ENCODE peak calls at places on chromosomes 7 and 10, in eight cellular contexts. One of them, this sample, is unnamed. For H3K4me1, the result is how much of the 10 kb centered on the place peaks cover.

GRCh38 chr10:119136084-119136483 is 29.4 kb downstream of the SFXN4 start:
- DNase-seq in SJSA1: no peak
- DNase-seq in heart right ventricle: no peak
- DNase-seq in OCI-LY7: no peak
- DNase-seq in suprapubic skin: no peak
- DNase-seq in cardiac muscle cell: no peak
- DNase-seq in transverse colon: no peak
- DNase-seq in GM23338: no peak
- DNase-seq in this sample: no peak

GRCh38 chr10:46549171-46550075 is 7.0 kb downstream of the GPRIN2 start:
- DNase-seq in GM23338: no peak
- DNase-seq in cardiac muscle cell: no peak
- DNase-seq in OCI-LY7: no peak
- DNase-seq in suprapubic skin: peak
- DNase-seq in SJSA1: peak
- DNase-seq in heart right ventricle: no peak
- DNase-seq in transverse colon: peak
- DNase-seq in this sample: peak

GRCh38 chr7:124246262-124246863 is 213.5 kb upstream of the TMEM229A start:
- DNase-seq in GM23338: peak
- DNase-seq in OCI-LY7: no peak
- DNase-seq in suprapubic skin: no peak
- DNase-seq in cardiac muscle cell: no peak
- DNase-seq in transverse colon: no peak
- DNase-seq in SJSA1: no peak
- DNase-seq in heart right ventricle: no peak
- DNase-seq in this sample: no peak

GRCh38 chr7:44515595-44516268 is 25.3 kb upstream of the NUDCD3 start:
- DNase-seq in OCI-LY7: no peak
- DNase-seq in heart right ventricle: no peak
- DNase-seq in suprapubic skin: no peak
- DNase-seq in GM23338: no peak
- DNase-seq in transverse colon: no peak
- DNase-seq in SJSA1: no peak
- DNase-seq in cardiac muscle cell: no peak
- DNase-seq in this sample: no peak

GRCh38 chr10:104447331-104447730 is 93.7 kb downstream of the CFAP58 start:
- DNase-seq in OCI-LY7: no peak
- DNase-seq in suprapubic skin: no peak
- DNase-seq in SJSA1: no peak
- DNase-seq in transverse colon: no peak
- DNase-seq in GM23338: no peak
- DNase-seq in heart right ventricle: no peak
- DNase-seq in cardiac muscle cell: no peak
- DNase-seq in this sample: no peak

GRCh38 chr7:95317546-95317945 is 6.8 kb downstream of the PON1 start:
- DNase-seq in transverse colon: no peak
- DNase-seq in heart right ventricle: no peak
- DNase-seq in suprapubic skin: no peak
- DNase-seq in SJSA1: no peak
- DNase-seq in cardiac muscle cell: no peak
- DNase-seq in GM23338: peak
- DNase-seq in OCI-LY7: no peak
- DNase-seq in this sample: no peak

GRCh38 chr7:2508327-2509231 is 11.0 kb upstream of the LFNG start:
- DNase-seq in suprapubic skin: peak
- DNase-seq in OCI-LY7: peak
- DNase-seq in cardiac muscle cell: no peak
- DNase-seq in SJSA1: no peak
- DNase-seq in transverse colon: peak
- DNase-seq in GM23338: no peak
- DNase-seq in heart right ventricle: peak
- DNase-seq in this sample: peak

GRCh38 chr10:86419101-86419500 is 52.5 kb upstream of the GRID1 start:
- DNase-seq in transverse colon: no peak
- DNase-seq in cardiac muscle cell: no peak
- DNase-seq in GM23338: no peak
- DNase-seq in OCI-LY7: peak
- DNase-seq in SJSA1: no peak
- DNase-seq in suprapubic skin: no peak
- DNase-seq in heart right ventricle: no peak
- DNase-seq in this sample: no peak

GRCh38 chr10:75400769-75401568 is 595 bp downstream of the ZNF503 start:
- DNase-seq in transverse colon: peak
- DNase-seq in OCI-LY7: no peak
- DNase-seq in suprapubic skin: peak
- DNase-seq in SJSA1: no peak
- DNase-seq in GM23338: peak
- DNase-seq in cardiac muscle cell: peak
- DNase-seq in heart right ventricle: peak
- DNase-seq in this sample: peak

GRCh38 chr10:130013263-130013937 is 49.3 kb upstream of the EBF3 start:
- DNase-seq in transverse colon: no peak
- DNase-seq in suprapubic skin: no peak
- DNase-seq in SJSA1: peak
- DNase-seq in heart right ventricle: no peak
- DNase-seq in cardiac muscle cell: no peak
- DNase-seq in GM23338: no peak
- DNase-seq in OCI-LY7: no peak
- DNase-seq in this sample: no peak

GRCh38 chr10:60021324-60021723 is 115.0 kb upstream of the CCDC6 start:
- DNase-seq in OCI-LY7: no peak
- DNase-seq in transverse colon: no peak
- DNase-seq in suprapubic skin: no peak
- DNase-seq in heart right ventricle: no peak
- DNase-seq in SJSA1: no peak
- DNase-seq in GM23338: no peak
- DNase-seq in cardiac muscle cell: no peak
- DNase-seq in this sample: no peak

GRCh38 chr10:133344236-133344635 is 2.9 kb upstream of the PRAP1 start:
- DNase-seq in cardiac muscle cell: no peak
- DNase-seq in suprapubic skin: no peak
- DNase-seq in GM23338: no peak
- DNase-seq in transverse colon: no peak
- DNase-seq in heart right ventricle: no peak
- DNase-seq in OCI-LY7: no peak
- DNase-seq in SJSA1: no peak
- DNase-seq in this sample: no peak

GRCh38 chr10:31188792-31189406 is 130.1 kb upstream of the ZEB1 start:
- DNase-seq in cardiac muscle cell: no peak
- DNase-seq in OCI-LY7: no peak
- DNase-seq in transverse colon: no peak
- DNase-seq in GM23338: no peak
- DNase-seq in SJSA1: no peak
- DNase-seq in suprapubic skin: no peak
- DNase-seq in heart right ventricle: no peak
- DNase-seq in this sample: no peak

GRCh38 chr7:20140278-20141058 is 76.7 kb downstream of the MACC1 start:
- DNase-seq in GM23338: no peak
- DNase-seq in heart right ventricle: no peak
- DNase-seq in cardiac muscle cell: no peak
- DNase-seq in SJSA1: no peak
- DNase-seq in transverse colon: no peak
- DNase-seq in suprapubic skin: no peak
- DNase-seq in OCI-LY7: no peak
- DNase-seq in this sample: no peak

DNA sequence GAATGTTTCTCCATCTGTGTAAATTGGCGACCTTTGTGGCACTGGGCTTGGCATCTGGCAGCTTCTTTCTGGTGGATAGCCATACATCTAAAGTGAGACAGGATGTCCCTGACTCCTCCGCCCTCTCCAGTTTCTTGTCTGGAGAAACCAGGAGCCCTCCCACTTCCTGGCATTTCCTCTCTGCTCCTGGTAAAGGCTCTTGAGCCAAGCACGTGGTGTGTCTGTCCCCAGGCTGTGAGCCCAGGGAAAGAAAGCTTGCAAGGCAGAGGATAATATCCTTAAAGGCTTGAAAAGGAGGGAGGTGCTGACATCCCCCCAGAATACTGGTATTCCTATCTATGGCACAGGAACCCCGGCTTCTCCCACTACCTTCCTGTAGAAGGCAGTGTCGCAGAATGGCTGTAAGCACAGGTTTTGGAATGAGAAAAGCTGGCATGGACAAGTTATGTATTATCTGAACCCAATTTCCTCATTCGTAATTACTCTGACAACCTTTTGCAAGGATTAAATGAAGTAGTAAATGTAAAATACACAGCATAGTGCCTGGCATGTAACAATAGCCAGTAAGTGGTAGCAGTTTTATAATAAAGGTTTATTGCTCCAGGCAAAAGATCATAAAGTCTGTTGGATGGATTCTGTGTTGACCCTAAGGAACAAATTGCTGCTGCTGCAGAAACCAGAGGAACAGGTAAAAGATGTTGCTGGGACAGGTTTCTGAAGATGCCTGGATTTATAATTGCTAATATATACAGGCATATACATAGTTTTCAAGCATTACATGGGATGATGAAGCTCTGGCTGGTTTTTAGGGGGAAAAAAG is 11.8 kb upstream of the ACSL5 start:
- DNase-seq in SJSA1: no peak
- DNase-seq in suprapubic skin: no peak
- DNase-seq in GM23338: peak
- DNase-seq in OCI-LY7: no peak
- DNase-seq in cardiac muscle cell: peak
- DNase-seq in heart right ventricle: peak
- DNase-seq in transverse colon: peak
- DNase-seq in this sample: peak
- H3K27ac ChIP-seq in SJSA1: no peak
- H3K27ac ChIP-seq in suprapubic skin: peak
- H3K27ac ChIP-seq in GM23338: no peak
- H3K27ac ChIP-seq in OCI-LY7: no peak
- H3K27ac ChIP-seq in cardiac muscle cell: no peak
- H3K27ac ChIP-seq in heart right ventricle: peak
- H3K27ac ChIP-seq in transverse colon: peak
- H3K27ac ChIP-seq in this sample: peak

GRCh38 chr10:11115337-11115736 is 97.7 kb downstream of the CELF2 start:
- DNase-seq in transverse colon: no peak
- DNase-seq in cardiac muscle cell: peak
- DNase-seq in heart right ventricle: no peak
- DNase-seq in GM23338: no peak
- DNase-seq in suprapubic skin: no peak
- DNase-seq in SJSA1: no peak
- DNase-seq in OCI-LY7: no peak
- DNase-seq in this sample: no peak

GRCh38 chr10:11116817-11117216 is 99.1 kb downstream of the CELF2 start:
- DNase-seq in suprapubic skin: no peak
- DNase-seq in OCI-LY7: no peak
- DNase-seq in transverse colon: no peak
- DNase-seq in SJSA1: no peak
- DNase-seq in GM23338: no peak
- DNase-seq in cardiac muscle cell: no peak
- DNase-seq in heart right ventricle: no peak
- DNase-seq in this sample: no peak

GRCh38 chr10:11113156-11113555 is 95.5 kb downstream of the CELF2 start:
- DNase-seq in suprapubic skin: no peak
- DNase-seq in cardiac muscle cell: no peak
- DNase-seq in SJSA1: no peak
- DNase-seq in OCI-LY7: peak
- DNase-seq in heart right ventricle: no peak
- DNase-seq in GM23338: no peak
- DNase-seq in transverse colon: no peak
- DNase-seq in this sample: no peak

GRCh38 chr10:11112718-11113117 is 95.0 kb downstream of the CELF2 start:
- DNase-seq in SJSA1: no peak
- DNase-seq in transverse colon: no peak
- DNase-seq in cardiac muscle cell: no peak
- DNase-seq in heart right ventricle: no peak
- DNase-seq in suprapubic skin: no peak
- DNase-seq in GM23338: no peak
- DNase-seq in OCI-LY7: no peak
- DNase-seq in this sample: no peak

DNA sequence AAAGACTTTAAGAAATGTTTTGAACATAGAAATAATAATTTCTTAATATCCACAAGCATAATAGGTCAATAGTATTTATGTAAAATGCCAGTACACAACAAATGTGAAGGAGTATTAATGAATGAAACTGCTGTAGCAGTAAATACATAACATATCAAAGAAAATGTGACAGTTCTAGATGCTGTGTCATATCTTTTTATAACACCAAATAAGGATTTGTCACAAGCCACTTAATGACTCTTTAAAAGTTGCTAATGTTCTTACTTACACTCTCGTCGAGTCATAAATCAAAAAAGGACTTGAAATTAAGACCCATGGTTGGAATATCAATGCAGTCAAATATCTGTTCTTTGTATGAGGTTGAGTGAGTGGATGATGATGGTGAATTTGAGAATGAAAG is 96.6 kb downstream of the CELF2 start:
- DNase-seq in transverse colon: no peak
- DNase-seq in heart right ventricle: no peak
- DNase-seq in cardiac muscle cell: no peak
- DNase-seq in suprapubic skin: no peak
- DNase-seq in OCI-LY7: no peak
- DNase-seq in SJSA1: no peak
- DNase-seq in GM23338: no peak
- DNase-seq in this sample: no peak
- H3K4me1 ChIP-seq in transverse colon: under half
- H3K4me1 ChIP-seq in heart right ventricle: under half
- H3K4me1 ChIP-seq in cardiac muscle cell: half or more
- H3K4me1 ChIP-seq in suprapubic skin: under half
- H3K4me1 ChIP-seq in OCI-LY7: under half
- H3K4me1 ChIP-seq in SJSA1: under half
- H3K4me1 ChIP-seq in GM23338: under half
- H3K4me1 ChIP-seq in this sample: under half

DNA sequence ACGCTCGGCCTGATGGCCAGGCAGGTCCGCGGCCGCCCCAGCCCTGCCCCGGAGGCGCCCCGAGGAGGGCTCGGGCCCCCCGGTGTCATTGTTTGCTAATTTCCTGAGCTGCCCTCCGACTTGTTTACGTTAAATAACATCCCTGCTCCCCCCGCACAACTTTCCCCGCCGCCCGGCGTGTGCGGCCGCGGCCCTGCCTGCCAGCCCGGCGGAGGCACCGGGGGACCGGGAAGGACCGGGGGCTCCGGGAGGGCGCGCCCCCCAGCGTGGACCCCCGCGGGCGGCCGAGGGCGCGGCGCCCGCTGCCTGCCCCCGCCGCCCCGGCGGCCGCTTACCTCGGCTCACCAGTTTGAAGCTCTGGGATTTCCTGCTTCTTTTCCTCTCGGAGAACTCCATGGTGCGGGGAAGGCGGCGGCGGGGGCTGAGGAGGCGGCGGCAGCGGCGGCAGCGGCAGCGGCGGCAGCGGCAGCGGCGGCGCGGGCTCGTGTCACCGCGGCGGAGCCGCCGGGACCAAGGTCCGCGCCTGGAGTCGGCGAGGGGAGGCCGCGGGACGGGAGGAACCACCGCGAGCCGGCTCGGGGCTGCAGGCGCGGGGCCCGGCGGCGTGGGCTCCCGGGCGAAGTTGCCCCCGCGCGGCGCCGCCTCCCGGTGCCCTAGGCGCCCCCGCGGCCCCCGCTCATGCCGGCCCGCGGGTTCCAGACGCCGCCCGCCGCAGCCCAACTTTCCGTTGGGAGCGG is 508 bp downstream of the BEND7 start:
- DNase-seq in heart right ventricle: peak
- DNase-seq in cardiac muscle cell: peak
- DNase-seq in GM23338: peak
- DNase-seq in transverse colon: peak
- DNase-seq in SJSA1: no peak
- DNase-seq in suprapubic skin: no peak
- DNase-seq in OCI-LY7: no peak
- DNase-seq in this sample: peak
- H3K4me3 ChIP-seq in heart right ventricle: peak
- H3K4me3 ChIP-seq in cardiac muscle cell: peak
- H3K4me3 ChIP-seq in GM23338: peak
- H3K4me3 ChIP-seq in transverse colon: peak
- H3K4me3 ChIP-seq in SJSA1: peak
- H3K4me3 ChIP-seq in suprapubic skin: peak
- H3K4me3 ChIP-seq in OCI-LY7: no peak
- H3K4me3 ChIP-seq in this sample: peak

GRCh38 chr10:12709516-12709915 is 292.0 kb downstream of the CCDC3 start:
- DNase-seq in heart right ventricle: no peak
- DNase-seq in SJSA1: no peak
- DNase-seq in OCI-LY7: no peak
- DNase-seq in cardiac muscle cell: no peak
- DNase-seq in GM23338: no peak
- DNase-seq in transverse colon: no peak
- DNase-seq in suprapubic skin: no peak
- DNase-seq in this sample: no peak
- H3K27ac ChIP-seq in heart right ventricle: no peak
- H3K27ac ChIP-seq in SJSA1: no peak
- H3K27ac ChIP-seq in OCI-LY7: no peak
- H3K27ac ChIP-seq in cardiac muscle cell: no peak
- H3K27ac ChIP-seq in GM23338: no peak
- H3K27ac ChIP-seq in transverse colon: peak
- H3K27ac ChIP-seq in suprapubic skin: peak
- H3K27ac ChIP-seq in this sample: no peak